ENCODE peak calls at places on chromosomes 7 and 10, in nine cellular contexts. P is breast epithelium, X is GM12892, U is lower leg skin, I is prostate gland, O is A549, G is IMR-90, N is transverse colon, Y is GM12891. H is an unnamed sample.

GRCh38 chr10:5818894-5819293 is 5.7 kb upstream of the GDI2 start:
- DNase-seq in Y (no peak), O (no peak), G (no peak), N (no peak), I (no peak), P (no peak), X (no peak), U (no peak), H (no peak)

GRCh38 chr7:121633186-121633585 is 237.1 kb upstream of the FAM3C start:
- DNase-seq in I (no peak), O (no peak), N (no peak), P (no peak), Y (no peak), G (no peak), U (no peak), X (no peak), H (no peak)

GRCh38 chr7:87451187-87451586 is 24.3 kb downstream of the ABCB4 start:
- DNase-seq in P (no peak), N (no peak), I (no peak), X (no peak), Y (no peak), G (no peak), U (no peak), O (no peak), H (no peak)

GRCh38 chr10:33284945-33285344 is 49.5 kb downstream of the NRP1 start:
- DNase-seq in I (no peak), P (no peak), U (no peak), Y (no peak), O (no peak), G (no peak), N (no peak), X (no peak), H (no peak)

GRCh38 chr10:100907773-100908172 is 5.0 kb upstream of the SLF2 start:
- DNase-seq in G (peak; percentile 35), N (no peak), X (no peak), I (no peak), Y (no peak), O (no peak), U (no peak), P (no peak), H (no peak)

GRCh38 chr10:92571649-92572048 is 2.2 kb downstream of the IDE start:
- DNase-seq in O (no peak), I (no peak), P (no peak), Y (no peak), G (peak; percentile 64), X (no peak), N (no peak), U (no peak), H (no peak)

GRCh38 chr7:35793225-35793579 is 7.7 kb upstream of the SEPTIN7 start:
- DNase-seq in Y (no peak), I (no peak), G (peak; percentile 5), U (no peak), P (no peak), N (no peak), X (no peak), O (no peak), H (no peak)

GRCh38 chr10:24849051-24849450 is 103.4 kb downstream of the PRTFDC1 start:
- DNase-seq in I (no peak), U (no peak), N (no peak), G (no peak), Y (no peak), P (no peak), O (no peak), X (no peak), H (no peak)

GRCh38 chr10:44393051-44393630 is 8.2 kb upstream of the CXCL12 start:
- DNase-seq in O (no peak), P (no peak), G (peak; percentile 13), X (no peak), I (no peak), Y (no peak), N (peak; percentile 44), U (no peak), H (no peak)

GRCh38 chr7:34727464-34727995 is 69.5 kb downstream of the NPSR1 start:
- DNase-seq in X (no peak), Y (no peak), O (no peak), I (no peak), N (no peak), G (no peak), P (no peak), U (no peak), H (no peak)

GRCh38 chr7:95471076-95471475 is 14.7 kb upstream of the ASB4 start:
- DNase-seq in U (no peak), X (no peak), N (no peak), P (no peak), O (no peak), Y (no peak), G (no peak), I (no peak), H (no peak)

GRCh38 chr10:98560585-98560984 is 113.8 kb upstream of the HPS1 start:
- DNase-seq in U (no peak), Y (no peak), X (no peak), O (no peak), P (no peak), N (no peak), G (no peak), I (no peak), H (no peak)

GRCh38 chr10:84523509-84523908 is 195.1 kb downstream of the CCSER2 start:
- DNase-seq in N (no peak), Y (no peak), X (no peak), P (no peak), G (no peak), I (no peak), U (no peak), O (no peak), H (peak; percentile 7)

GRCh38 chr10:108901766-108902365 is 1021.4 kb downstream of the XPNPEP1 start:
- DNase-seq in G (no peak), N (no peak), Y (no peak), I (no peak), X (no peak), P (no peak), U (no peak), O (no peak), H (no peak)

GRCh38 chr10:118110750-118111149 is 64.0 kb upstream of the RAB11FIP2 start:
- DNase-seq in X (no peak), O (no peak), P (no peak), G (no peak), U (no peak), N (no peak), I (no peak), Y (no peak), H (no peak)

DNA sequence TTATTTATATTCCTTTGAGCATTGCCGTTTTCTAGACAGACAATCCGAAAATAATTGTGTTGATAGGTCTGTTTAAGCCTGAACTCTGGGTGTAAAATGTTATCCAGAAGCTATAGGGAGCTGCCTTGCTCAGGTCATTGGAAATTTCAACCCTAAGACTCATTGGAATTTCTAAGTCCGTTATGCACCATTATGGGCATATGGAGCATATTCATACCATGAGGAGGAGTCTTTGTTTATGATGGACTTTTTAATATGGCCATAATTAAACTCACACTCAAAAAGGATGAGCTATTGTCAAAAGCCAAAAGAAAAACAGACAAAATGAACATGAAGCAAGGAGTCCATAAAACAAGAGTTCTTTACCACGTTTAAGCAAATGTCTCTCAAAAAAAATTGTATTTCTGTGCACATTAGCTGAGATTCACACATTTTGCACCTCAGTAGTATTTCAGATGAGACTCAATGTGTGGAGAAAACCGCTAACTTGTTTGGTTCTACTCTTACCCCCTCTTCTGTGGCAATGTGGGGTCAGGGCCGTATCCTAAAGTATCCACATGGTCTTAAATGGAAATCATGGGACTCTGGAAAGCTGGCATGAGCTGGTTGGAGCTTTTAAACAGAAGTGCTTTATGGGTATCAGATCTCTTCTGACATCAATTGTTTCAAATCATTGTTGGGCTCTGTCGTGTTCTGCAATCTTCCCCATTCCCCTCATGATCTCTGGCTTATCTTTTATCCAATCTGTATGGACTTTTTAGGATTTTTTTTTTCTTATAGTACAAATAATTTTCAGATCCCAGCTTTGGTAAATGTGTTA is 60.5 kb downstream of the PODXL start:
- DNase-seq in X (no peak), O (no peak), N (no peak), U (no peak), G (no peak), P (no peak), I (no peak), Y (no peak), H (no peak)
- TF ChIP-seq POLR2A in X (no peak), O (no peak), N (no peak), U (no peak), G (no peak), P (no peak), I (no peak), Y (no peak), H (no peak)

GRCh38 chr10:27742195-27742925 is 3.3 kb downstream of the MKX start:
- DNase-seq in Y (peak; percentile 69), N (peak; percentile 81), P (peak; percentile 59), G (peak; percentile 85), U (peak; percentile 62), I (peak; percentile 59), O (peak; percentile 38), X (peak; percentile 41), H (peak; percentile 66)
- TF ChIP-seq POLR2A in Y (no peak), N (no peak), P (no peak), G (peak; percentile 61), U (no peak), I (no peak), O (no peak), X (no peak), H (no peak)

DNA sequence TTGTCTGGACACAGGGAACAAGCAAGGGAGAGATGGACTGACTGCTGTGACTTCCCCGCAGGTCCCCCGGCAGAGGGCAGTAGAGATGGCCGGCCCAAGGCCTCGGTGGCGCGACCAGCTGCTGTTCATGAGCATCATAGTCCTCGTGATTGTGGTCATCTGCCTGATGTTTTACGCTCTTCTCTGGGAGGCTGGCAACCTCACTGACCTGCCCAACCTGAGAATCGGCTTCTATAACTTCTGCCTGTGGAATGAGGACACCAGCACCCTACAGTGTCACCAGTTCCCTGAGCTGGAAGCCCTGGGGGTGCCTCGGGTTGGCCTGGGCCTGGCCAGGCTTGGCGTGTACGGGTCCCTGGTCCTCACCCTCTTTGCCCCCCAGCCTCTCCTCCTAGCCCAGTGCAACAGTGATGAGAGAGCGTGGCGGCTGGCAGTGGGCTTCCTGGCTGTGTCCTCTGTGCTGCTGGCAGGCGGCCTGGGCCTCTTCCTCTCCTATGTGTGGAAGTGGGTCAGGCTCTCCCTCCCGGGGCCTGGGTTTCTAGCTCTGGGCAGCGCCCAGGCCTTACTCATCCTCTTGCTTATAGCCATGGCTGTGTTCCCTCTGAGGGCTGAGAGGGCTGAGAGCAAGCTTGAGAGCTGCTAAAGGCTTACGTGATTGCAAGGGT is 6.0 kb downstream of the CYREN start:
- DNase-seq in G (no peak), X (no peak), I (no peak), N (no peak), Y (no peak), U (no peak), P (no peak), O (no peak), H (no peak)
- TF ChIP-seq POLR2A in G (no peak), X (no peak), I (no peak), N (no peak), Y (peak; percentile 50), U (no peak), P (no peak), O (no peak), H (peak; percentile 30)

DNA sequence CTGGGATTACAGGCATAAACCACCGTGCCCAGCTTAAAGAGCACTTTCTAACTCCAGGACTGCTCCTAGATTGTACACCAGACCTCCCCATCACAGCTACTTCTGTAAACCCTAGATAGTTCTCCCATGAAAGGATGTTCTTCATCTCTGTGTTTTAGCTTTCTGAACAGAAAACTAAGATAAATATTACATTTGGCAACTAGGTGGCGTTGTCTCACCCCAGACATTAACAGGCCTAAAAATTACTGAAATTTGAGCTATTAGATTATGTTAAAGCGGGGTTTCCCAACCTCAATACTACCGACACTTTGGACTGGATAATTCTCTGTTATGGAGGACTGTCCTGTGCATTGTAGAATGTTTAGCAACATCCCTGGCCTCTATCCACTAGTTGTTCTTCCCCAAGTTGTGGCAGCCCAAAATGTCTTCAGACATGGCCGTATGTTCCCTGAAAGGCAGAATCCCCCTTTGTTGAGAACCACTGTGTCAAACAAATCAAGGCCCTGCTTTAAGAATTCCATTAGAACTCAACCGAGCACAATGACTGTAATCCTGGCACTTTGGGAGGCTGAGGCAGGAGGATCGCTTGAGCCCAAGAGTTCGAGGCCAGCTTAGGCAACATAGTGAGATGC is 19.1 kb downstream of the ATOH7 start:
- DNase-seq in I (no peak), N (no peak), O (no peak), G (peak; percentile 67), P (no peak), X (no peak), Y (no peak), U (no peak), H (peak; percentile 25)
- TF ChIP-seq POLR2A in I (no peak), N (no peak), O (no peak), G (no peak), P (no peak), X (no peak), Y (no peak), U (no peak), H (no peak)